ENCODE peak calls at places on chromosome 14, in eight cellular contexts. G is tibial nerve, H is Caco-2, T is astrocyte of the spinal cord, F is testis, O is IMR-90, P is HFFc6, J is fibroblast of lung. Q is an unnamed sample.
A peak's percentile ranks its signal among the peaks of the same experiment; 100 is the strongest.

GRCh38 chr14:59755388-59755787 is 115.2 kb downstream of the RTN1 start:
- DNase-seq in H (no peak), G (no peak), P (no peak), J (peak; percentile 10), T (no peak), F (no peak), O (no peak), Q (no peak)

GRCh38 chr14:52304248-52304904 is 9.7 kb upstream of the PTGER2 start:
- DNase-seq in H (no peak), J (no peak), P (no peak), T (no peak), O (no peak), F (no peak), G (no peak), Q (no peak)

GRCh38 chr14:53450871-53451270 is 297.7 kb upstream of the DDHD1 start:
- DNase-seq in F (no peak), T (peak; percentile 19), P (no peak), G (no peak), J (peak; percentile 47), H (no peak), O (no peak), Q (peak; percentile 55)

GRCh38 chr14:94009767-94010166 is 12.7 kb downstream of the CCDC197 start:
- DNase-seq in O (peak; percentile 63), F (no peak), T (peak; percentile 70), G (no peak), J (peak; percentile 87), P (peak; percentile 18), H (no peak), Q (peak; percentile 64)

GRCh38 chr14:29016050-29016900 is 249.7 kb downstream of the FOXG1 start:
- DNase-seq in H (peak; percentile 43), O (peak; percentile 51), J (peak; percentile 40), T (peak; percentile 59), P (peak; percentile 16), G (no peak), F (peak; percentile 69), Q (peak; percentile 65)

GRCh38 chr14:38567728-38568127 is 311.8 kb upstream of the CLEC14A start:
- DNase-seq in P (no peak), T (no peak), F (no peak), H (no peak), G (no peak), J (no peak), O (no peak), Q (no peak)

GRCh38 chr14:88129306-88130056 is 124.5 kb downstream of the GPR65 start:
- DNase-seq in J (peak; percentile 77), F (no peak), H (no peak), T (peak; percentile 47), G (no peak), P (peak; percentile 27), O (peak; percentile 23), Q (peak; percentile 91)

GRCh38 chr14:94000986-94001385 is 3.9 kb downstream of the CCDC197 start:
- DNase-seq in G (no peak), J (no peak), P (no peak), F (peak; percentile 34), T (no peak), H (no peak), O (no peak), Q (no peak)

GRCh38 chr14:65040666-65041433 is 54.2 kb downstream of the FNTB start:
- DNase-seq in T (no peak), G (no peak), H (no peak), O (peak; percentile 6), F (no peak), P (no peak), J (no peak), Q (no peak)

GRCh38 chr14:105533391-105533790 is 7.0 kb downstream of the TMEM121 start:
- DNase-seq in H (no peak), T (no peak), F (no peak), P (no peak), G (no peak), O (no peak), J (no peak), Q (no peak)

GRCh38 chr14:40053396-40053795 is 621.2 kb upstream of the FBXO33 start:
- DNase-seq in T (no peak), O (no peak), G (no peak), H (no peak), J (no peak), P (no peak), F (no peak), Q (no peak)

GRCh38 chr14:72679106-72679505 is 214.8 kb downstream of the DPF3 start:
- DNase-seq in O (peak; percentile 52), F (no peak), H (no peak), P (no peak), T (peak; percentile 54), G (no peak), J (peak; percentile 67), Q (peak; percentile 47)

GRCh38 chr14:99910337-99911268 is 117.4 kb downstream of the EML1 start:
- DNase-seq in J (peak; percentile 94), P (peak; percentile 87), T (peak; percentile 89), F (no peak), O (peak; percentile 95), H (no peak), G (no peak), Q (peak; percentile 81)

GRCh38 chr14:54251356-54251755 is 145.5 kb upstream of the CDKN3 start:
- DNase-seq in J (peak; percentile 76), P (no peak), O (no peak), F (no peak), T (no peak), H (no peak), G (no peak), Q (peak; percentile 53)

GRCh38 chr14:90105756-90106155 is 44.0 kb downstream of the KCNK13 start:
- DNase-seq in G (no peak), J (peak; percentile 11), T (no peak), F (peak; percentile 72), H (no peak), P (no peak), O (no peak), Q (peak; percentile 22)

GRCh38 chr14:103404032-103404918 is 19.1 kb downstream of the MARK3 start:
- DNase-seq in F (no peak), P (no peak), T (no peak), J (no peak), O (peak; percentile 24), H (no peak), G (no peak), Q (no peak)

GRCh38 chr14:32662234-32662633 is 276.4 kb upstream of the NPAS3 start:
- DNase-seq in J (peak; percentile 33), G (no peak), P (peak; percentile 45), O (no peak), F (no peak), T (peak; percentile 24), H (no peak), Q (no peak)

GRCh38 chr14:54617467-54617866 is 50.5 kb downstream of the SAMD4A start:
- DNase-seq in J (peak; percentile 50), G (no peak), T (no peak), F (no peak), O (peak; percentile 50), H (no peak), P (no peak), Q (peak; percentile 42)

GRCh38 chr14:70333289-70333688 is 26.2 kb downstream of the COX16 start:
- DNase-seq in F (no peak), T (no peak), P (no peak), J (no peak), G (no peak), H (no peak), O (no peak), Q (no peak)

DNA sequence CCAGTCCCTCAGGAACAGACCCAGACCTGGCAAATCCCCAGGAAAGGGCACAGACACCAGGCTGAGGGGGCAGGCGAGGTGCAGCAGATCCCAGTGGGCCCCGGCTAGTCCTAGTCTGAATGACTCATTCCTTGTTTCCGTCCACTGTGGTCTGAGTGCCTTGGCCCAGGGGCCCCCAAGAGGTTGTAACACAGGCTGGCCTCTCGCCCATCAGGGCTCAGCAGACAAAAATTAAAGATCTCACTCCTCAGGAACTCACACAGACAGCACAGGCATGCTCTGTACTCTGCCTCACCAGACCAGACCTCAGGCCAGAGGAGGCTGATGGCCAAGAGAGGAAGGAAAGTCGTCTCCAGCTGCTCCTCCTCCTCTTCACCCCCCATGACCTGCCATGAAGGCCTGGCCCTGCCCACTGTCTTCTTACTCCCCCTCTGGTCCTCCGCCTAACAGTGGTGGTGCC is 7.7 kb upstream of the LTBP2 start:
- DNase-seq in F (peak; percentile 83), H (no peak), P (peak; percentile 99), O (peak; percentile 98), G (peak; percentile 86), T (peak; percentile 98), J (peak; percentile 99), Q (peak; percentile 99)
- TF ChIP-seq CTCF in F (no peak), H (no peak), P (no peak), O (no peak), G (no peak), T (no peak), J (no peak), Q (no peak)

GRCh38 chr14:21902561-21903199 is 229.1 kb upstream of the OR4E1 start:
- DNase-seq in F (peak; percentile 49), P (no peak), J (no peak), T (no peak), O (no peak), G (no peak), H (no peak), Q (no peak)
- TF ChIP-seq CTCF in F (no peak), P (no peak), J (no peak), T (peak; percentile 42), O (peak; percentile 30), G (no peak), H (no peak), Q (peak; percentile 12)

GRCh38 chr14:77609902-77610301 is 6.5 kb downstream of the SPTLC2 start:
- DNase-seq in H (no peak), O (no peak), J (no peak), T (no peak), P (no peak), F (no peak), G (no peak), Q (no peak)
- TF ChIP-seq CTCF in H (no peak), O (no peak), J (no peak), T (no peak), P (peak; percentile 54), F (no peak), G (no peak), Q (no peak)

GRCh38 chr14:61064866-61065265 is 83.8 kb downstream of the SLC38A6 start:
- DNase-seq in J (no peak), P (no peak), H (no peak), F (no peak), O (no peak), T (no peak), G (no peak), Q (no peak)

GRCh38 chr14:61063461-61063860 is 82.4 kb downstream of the SLC38A6 start:
- DNase-seq in T (no peak), P (no peak), O (no peak), H (no peak), J (no peak), F (no peak), G (no peak), Q (no peak)

GRCh38 chr14:61065671-61066070 is 84.6 kb downstream of the SLC38A6 start:
- DNase-seq in P (no peak), H (no peak), F (no peak), O (no peak), T (no peak), J (no peak), G (no peak), Q (no peak)

DNA sequence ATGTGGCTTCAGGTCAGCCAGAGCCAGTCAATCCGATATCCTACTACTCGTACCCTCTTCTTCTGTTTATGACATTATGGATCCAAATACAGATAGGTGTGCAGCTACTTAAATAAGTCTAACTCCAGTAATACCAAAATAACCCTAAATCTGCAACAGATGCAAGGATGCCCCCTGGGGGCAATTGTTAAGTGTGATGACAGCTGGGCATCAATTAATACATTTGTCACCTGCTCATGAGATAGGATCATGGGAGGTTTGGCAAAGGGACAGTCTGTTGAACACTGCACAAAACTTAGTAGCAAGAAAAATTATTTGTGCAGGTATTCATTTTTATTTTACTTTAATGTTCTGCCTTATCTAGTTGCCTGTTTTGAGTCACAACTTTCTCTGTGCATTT is 83.2 kb downstream of the SLC38A6 start:
- DNase-seq in T (no peak), P (no peak), H (no peak), O (no peak), G (no peak), J (no peak), F (no peak), Q (no peak)
- TF ChIP-seq CTCF in T (no peak), P (peak; percentile 42), H (no peak), O (no peak), G (no peak), J (no peak), F (no peak), Q (no peak)